ENCODE peak calls at places on chromosome 11, in six cellular contexts. I, D, Q, J, Y and X are unnamed samples.

GRCh38 chr11:81005595-81005994 is 1564.8 kb upstream of the TENM4 start:
- DNase-seq in Q (no peak), D (no peak), Y (no peak), I (no peak), J (no peak), X (no peak)

GRCh38 chr11:16081756-16082531 is 274.4 kb downstream of the SOX6 start:
- DNase-seq in Q (no peak), J (peak; percentile 4), I (no peak), Y (no peak), D (no peak), X (no peak)

GRCh38 chr11:35933572-35933925 is 10.3 kb upstream of the LDLRAD3 start:
- DNase-seq in D (no peak), J (no peak), Q (no peak), Y (no peak), I (no peak), X (no peak)

GRCh38 chr11:74672956-74673895 is 58.0 kb downstream of the CHRDL2 start:
- DNase-seq in I (no peak), J (no peak), Q (no peak), Y (no peak), D (no peak), X (no peak)

GRCh38 chr11:41394562-41395160 is 64.8 kb downstream of the LRRC4C start:
- DNase-seq in D (no peak), Y (no peak), I (no peak), Q (no peak), J (no peak), X (no peak)

GRCh38 chr11:75919525-75919924 is 104.5 kb downstream of the UVRAG start:
- DNase-seq in D (no peak), I (no peak), J (no peak), Y (no peak), Q (no peak), X (no peak)

GRCh38 chr11:1830119-1830499 is 4.7 kb upstream of the SYT8 start:
- DNase-seq in I (no peak), Y (no peak), D (no peak), J (no peak), Q (no peak), X (peak; percentile 51)

GRCh38 chr11:132858203-132858602 is 674.1 kb downstream of the OPCML start:
- DNase-seq in Q (no peak), Y (no peak), D (no peak), J (no peak), I (no peak), X (no peak)

GRCh38 chr11:128204898-128205297 is 382.5 kb downstream of the ETS1 start:
- DNase-seq in D (no peak), Q (no peak), Y (no peak), J (no peak), I (no peak), X (no peak)

GRCh38 chr11:120306519-120307242 is 18.4 kb upstream of the TLCD5 start:
- DNase-seq in Q (no peak), J (no peak), I (no peak), D (no peak), Y (no peak), X (no peak)

GRCh38 chr11:70024036-70024772 is 53.9 kb upstream of the ANO1 start:
- DNase-seq in Q (no peak), Y (no peak), D (no peak), J (no peak), I (no peak), X (no peak)

GRCh38 chr11:13329670-13330401 is 52.2 kb downstream of the BMAL1 start:
- DNase-seq in D (no peak), I (no peak), Y (no peak), Q (no peak), J (no peak), X (no peak)

GRCh38 chr11:64765841-64766682 is 6.3 kb upstream of the PYGM start:
- DNase-seq in D (peak; percentile 64), Y (no peak), Q (no peak), I (no peak), J (no peak), X (peak; percentile 58)

GRCh38 chr11:66853242-66854229 is 3.3 kb upstream of the LRFN4 start:
- DNase-seq in I (no peak), D (peak; percentile 59), J (no peak), Q (no peak), Y (no peak), X (peak; percentile 56)

GRCh38 chr11:66546368-66546965 is at the start of gene ACTN3:
- DNase-seq in D (no peak), I (no peak), J (no peak), Y (no peak), Q (no peak), X (no peak)

GRCh38 chr11:132901638-132902610 is 630.4 kb downstream of the OPCML start:
- DNase-seq in I (no peak), Q (no peak), Y (no peak), D (no peak), J (no peak), X (no peak)

GRCh38 chr11:67396258-67396581 is 4.4 kb downstream of the RAD9A start:
- DNase-seq in D (no peak), Q (no peak), J (no peak), I (no peak), Y (no peak), X (no peak)

GRCh38 chr11:114059278-114059983 is at the start of gene ZBTB16:
- DNase-seq in Q (peak; percentile 60), D (peak; percentile 95), J (peak; percentile 75), I (peak; percentile 65), Y (no peak), X (peak; percentile 78)

GRCh38 chr11:57379732-57380131 is 1.2 kb downstream of the PRG3 start:
- DNase-seq in Q (no peak), D (no peak), J (no peak), I (no peak), Y (no peak), X (no peak)

GRCh38 chr11:74366576-74366975 is 31.7 kb downstream of the PGM2L1 start:
- DNase-seq in D (no peak), Y (no peak), Q (peak; percentile 35), I (no peak), J (no peak), X (no peak)

GRCh38 chr11:105720096-105720495 is 110.2 kb downstream of the GRIA4 start:
- DNase-seq in D (no peak), J (no peak), I (no peak), Y (no peak), Q (no peak), X (no peak)

GRCh38 chr11:132520199-132520598 is 1012.1 kb downstream of the OPCML start:
- DNase-seq in I (no peak), Y (no peak), J (no peak), D (no peak), Q (no peak), X (no peak)

GRCh38 chr11:1746516-1746931 is 3.9 kb downstream of the IFITM10 start:
- DNase-seq in Q (no peak), I (peak; percentile 10), D (peak; percentile 65), J (no peak), Y (no peak), X (no peak)

GRCh38 chr11:81267246-81267645 is 1466.4 kb downstream of the FAM181B start:
- DNase-seq in Y (no peak), J (no peak), Q (no peak), I (no peak), D (no peak), X (no peak)